ENCODE peak calls at places on chromosome 1, in six cellular contexts. R is NCI-H1436, G is RWPE2, A is ovary, P is fibroblast of lung, K is psoas muscle. Z is an unnamed sample.

GRCh38 chr1:234980657-234981396 is 147.8 kb downstream of the TOMM20 start:
- DNase-seq in R (no peak), G (peak; percentile 76), A (peak; percentile 82), P (peak; percentile 99), K (peak; percentile 91), Z (peak; percentile 74)

GRCh38 chr1:12548279-12549105 is 69.5 kb downstream of the DHRS3 start:
- DNase-seq in R (no peak), G (peak; percentile 59), A (no peak), P (no peak), K (peak; percentile 67), Z (no peak)

GRCh38 chr1:29849038-29849750 is 612.9 kb downstream of the PTPRU start:
- DNase-seq in R (peak; percentile 62), G (no peak), A (no peak), P (peak; percentile 17), K (no peak), Z (no peak)

GRCh38 chr1:222792744-222793143 is 22.1 kb upstream of the DISP1 start:
- DNase-seq in R (peak; percentile 46), G (no peak), A (no peak), P (peak; percentile 19), K (no peak), Z (no peak)

GRCh38 chr1:114956570-114956969 is 73.1 kb upstream of the TSHB start:
- DNase-seq in R (no peak), G (no peak), A (no peak), P (peak; percentile 1), K (no peak), Z (no peak)

GRCh38 chr1:205449750-205450443 is 5.9 kb downstream of the BLACAT1 start:
- DNase-seq in R (no peak), G (peak; percentile 96), A (no peak), P (peak; percentile 74), K (no peak), Z (no peak)

GRCh38 chr1:216807696-216808095 is 84.5 kb upstream of the ESRRG start:
- DNase-seq in R (no peak), G (no peak), A (no peak), P (peak; percentile 76), K (no peak), Z (no peak)

GRCh38 chr1:107004421-107004820 is 52.1 kb upstream of the PRMT6 start:
- DNase-seq in R (no peak), G (no peak), A (no peak), P (peak; percentile 4), K (no peak), Z (no peak)

GRCh38 chr1:81506691-81507090 is 294.0 kb upstream of the ADGRL2 start:
- DNase-seq in R (no peak), G (no peak), A (no peak), P (no peak), K (no peak), Z (no peak)

GRCh38 chr1:53350853-53351767 is 23.2 kb upstream of the LRP8 start:
- DNase-seq in R (no peak), G (peak; percentile 32), A (peak; percentile 1), P (no peak), K (no peak), Z (no peak)

GRCh38 chr1:107536266-107536665 is 395.4 kb downstream of the NTNG1 start:
- DNase-seq in R (no peak), G (no peak), A (no peak), P (peak; percentile 36), K (no peak), Z (no peak)

GRCh38 chr1:47180603-47181094 is 9.2 kb downstream of the PDZK1IP1 start:
- DNase-seq in R (no peak), G (peak; percentile 18), A (no peak), P (no peak), K (no peak), Z (no peak)

GRCh38 chr1:998051-998821 is 1.7 kb downstream of the HES4 start:
- DNase-seq in R (no peak), G (peak; percentile 61), A (no peak), P (no peak), K (peak; percentile 50), Z (no peak)

GRCh38 chr1:94823116-94823515 is 3.0 kb downstream of the SLC44A3 start:
- DNase-seq in R (no peak), G (no peak), A (no peak), P (no peak), K (no peak), Z (no peak)

GRCh38 chr1:160205974-160206369 is 788 bp downstream of the PEA15 start:
- DNase-seq in R (no peak), G (no peak), A (peak; percentile 61), P (peak; percentile 70), K (no peak), Z (peak; percentile 33)

GRCh38 chr1:168786476-168787330 is 57.7 kb upstream of the DPT start:
- DNase-seq in R (peak; percentile 64), G (no peak), A (no peak), P (peak; percentile 51), K (no peak), Z (no peak)

GRCh38 chr1:214026985-214027384 is 39.2 kb downstream of the PROX1 start:
- DNase-seq in R (no peak), G (no peak), A (no peak), P (no peak), K (no peak), Z (no peak)

GRCh38 chr1:8189931-8190483 is 127.9 kb upstream of the SLC45A1 start:
- DNase-seq in R (no peak), G (no peak), A (no peak), P (peak; percentile 95), K (no peak), Z (no peak)

Z was measured in left ventricle myocardium inferior.